ENCODE peak calls at places on chromosomes 12 and 14, in nine cellular contexts. M is HFFc6; R is CD8-positive, alpha-beta T cell; P is CD4-positive, alpha-beta memory T cell; F is activated T-helper 1 cell treated with anti-CD3 and anti-CD28 coated beads, Interleukin-2, amount 50 U/mL, for 16 hours; S is kidney; I is stimulated activated CD4-positive, alpha-beta T cell treated with anti-CD3 and anti-CD28 coated beads, Interleukin-2, amount 100 ng/mL, for 4 hours; H is AG04449; Y is H4. L is an unnamed sample.

GRCh38 chr12:93279849-93280412 is 97.8 kb upstream of the NUDT4 start:
- DNase-seq in M (no peak), R (no peak), P (no peak), F (no peak), S (no peak), I (no peak), H (no peak), Y (no peak), L (no peak)

GRCh38 chr12:68162374-68162773 is 2.8 kb upstream of the IFNG start:
- DNase-seq in M (no peak), R (no peak), P (no peak), F (no peak), S (no peak), I (no peak), H (no peak), Y (no peak), L (no peak)

GRCh38 chr12:125519026-125519651 is 453.9 kb downstream of the AACS start:
- DNase-seq in M (no peak), R (no peak), P (no peak), F (no peak), S (no peak), I (no peak), H (no peak), Y (no peak), L (no peak)

GRCh38 chr12:18424857-18425256 is 163.5 kb downstream of the PIK3C2G start:
- DNase-seq in M (no peak), R (no peak), P (no peak), F (no peak), S (no peak), I (no peak), H (no peak), Y (no peak), L (no peak)

GRCh38 chr12:108823804-108824203 is 33.6 kb downstream of the SSH1 start:
- DNase-seq in M (no peak), R (no peak), P (no peak), F (no peak), S (no peak), I (no peak), H (no peak), Y (no peak), L (no peak)

GRCh38 chr12:10362828-10363664 is 26.8 kb downstream of the KLRK1 start:
- DNase-seq in M (no peak), R (no peak), P (no peak), F (no peak), S (no peak), I (no peak), H (no peak), Y (peak; percentile 71), L (peak; percentile 16)

GRCh38 chr12:3355378-3355900 is 135.6 kb upstream of the PRMT8 start:
- DNase-seq in M (no peak), R (no peak), P (no peak), F (no peak), S (no peak), I (no peak), H (no peak), Y (no peak), L (no peak)

GRCh38 chr14:100669468-100669867 is 57.2 kb upstream of the DLK1 start:
- DNase-seq in M (no peak), R (no peak), P (no peak), F (no peak), S (peak; percentile 15), I (no peak), H (no peak), Y (no peak), L (no peak)

GRCh38 chr12:47052274-47052673 is 27.1 kb upstream of the PCED1B start:
- DNase-seq in M (no peak), R (no peak), P (no peak), F (no peak), S (no peak), I (no peak), H (no peak), Y (no peak), L (no peak)

GRCh38 chr14:84988391-84988790 is 541.6 kb upstream of the FLRT2 start:
- DNase-seq in M (no peak), R (no peak), P (no peak), F (no peak), S (no peak), I (no peak), H (no peak), Y (no peak), L (no peak)

GRCh38 chr12:14558377-14559051 is 9.2 kb downstream of the PLBD1 start:
- DNase-seq in M (no peak), R (no peak), P (no peak), F (no peak), S (no peak), I (no peak), H (no peak), Y (no peak), L (no peak)

GRCh38 chr12:50825372-50825838 is 17.3 kb upstream of the TMPRSS12 start:
- DNase-seq in M (peak; percentile 64), R (no peak), P (peak; percentile 47), F (no peak), S (no peak), I (no peak), H (peak; percentile 26), Y (peak; percentile 63), L (no peak)

GRCh38 chr12:19893514-19893913 is 454.2 kb downstream of the AEBP2 start:
- DNase-seq in M (no peak), R (no peak), P (no peak), F (no peak), S (no peak), I (no peak), H (no peak), Y (peak; percentile 20), L (peak; percentile 36)

GRCh38 chr14:73753043-73753886 is 39.1 kb upstream of the PNMA1 start:
- DNase-seq in M (no peak), R (no peak), P (peak; percentile 50), F (no peak), S (peak; percentile 85), I (no peak), H (no peak), Y (no peak), L (no peak)

GRCh38 chr12:132413931-132414588 is 75.9 kb upstream of the FBRSL1 start:
- DNase-seq in M (no peak), R (no peak), P (no peak), F (no peak), S (no peak), I (no peak), H (no peak), Y (no peak), L (no peak)

GRCh38 chr12:110776410-110776809 is 33.7 kb upstream of the PPP1CC start:
- DNase-seq in M (no peak), R (no peak), P (no peak), F (peak; percentile 30), S (no peak), I (peak; percentile 65), H (no peak), Y (no peak), L (no peak)

GRCh38 chr12:85784096-85784720 is 52.0 kb downstream of the RASSF9 start:
- DNase-seq in M (no peak), R (no peak), P (no peak), F (no peak), S (no peak), I (no peak), H (no peak), Y (no peak), L (no peak)

GRCh38 chr14:50844397-50844796 is 13.4 kb upstream of the NIN start:
- DNase-seq in M (no peak), R (no peak), P (no peak), F (no peak), S (no peak), I (no peak), H (no peak), Y (no peak), L (no peak)

GRCh38 chr12:92403210-92404175 is 257.8 kb upstream of the BTG1 start:
- DNase-seq in M (no peak), R (peak; percentile 65), P (peak; percentile 74), F (peak; percentile 44), S (no peak), I (peak; percentile 65), H (no peak), Y (no peak), L (no peak)

GRCh38 chr12:71010143-71010479 is 89.6 kb upstream of the PTPRR start:
- DNase-seq in M (no peak), R (no peak), P (no peak), F (no peak), S (no peak), I (no peak), H (no peak), Y (no peak), L (no peak)

GRCh38 chr12:80412343-80412953 is 31.6 kb upstream of the PTPRQ start:
- DNase-seq in M (peak; percentile 47), R (no peak), P (no peak), F (no peak), S (no peak), I (no peak), H (no peak), Y (peak; percentile 46), L (peak; percentile 29)

GRCh38 chr14:63362305-63362914 is 43.7 kb upstream of the GPHB5 start:
- DNase-seq in M (no peak), R (no peak), P (no peak), F (no peak), S (no peak), I (no peak), H (no peak), Y (no peak), L (no peak)

GRCh38 chr12:81333812-81334211 is 255.9 kb downstream of the ACSS3 start:
- DNase-seq in M (no peak), R (no peak), P (no peak), F (no peak), S (no peak), I (no peak), H (no peak), Y (no peak), L (no peak)

GRCh38 chr14:28762290-28762948 is 4.2 kb upstream of the FOXG1 start:
- DNase-seq in M (no peak), R (no peak), P (no peak), F (no peak), S (no peak), I (no peak), H (no peak), Y (peak; percentile 8), L (no peak)

GRCh38 chr12:59372971-59373370 is 222.9 kb upstream of the SLC16A7 start:
- DNase-seq in M (no peak), R (no peak), P (no peak), F (no peak), S (no peak), I (no peak), H (no peak), Y (peak; percentile 13), L (peak; percentile 5)

GRCh38 chr14:20757963-20758362 is 10.2 kb upstream of the EDDM3B start:
- DNase-seq in M (no peak), R (peak; percentile 52), P (peak; percentile 16), F (no peak), S (no peak), I (no peak), H (no peak), Y (no peak), L (no peak)

GRCh38 chr14:77307099-77307496 is 13.6 kb downstream of the POMT2 start:
- DNase-seq in M (no peak), R (no peak), P (no peak), F (no peak), S (no peak), I (no peak), H (no peak), Y (no peak), L (no peak)

GRCh38 chr14:20455355-20456300 is 602 bp downstream of the APEX1 start:
- DNase-seq in M (peak; percentile 84), R (no peak), P (no peak), F (no peak), S (no peak), I (peak; percentile 66), H (peak; percentile 57), Y (no peak), L (peak; percentile 81)

GRCh38 chr12:119036878-119037493 is 55.6 kb downstream of the SRRM4 start:
- DNase-seq in M (no peak), R (no peak), P (no peak), F (no peak), S (no peak), I (no peak), H (no peak), Y (no peak), L (peak; percentile 22)

GRCh38 chr14:63867926-63868921 is 15.4 kb downstream of the SYNE2 start:
- DNase-seq in M (no peak), R (no peak), P (peak; percentile 46), F (no peak), S (no peak), I (no peak), H (no peak), Y (peak; percentile 16), L (no peak)

GRCh38 chr14:100691395-100692025 is 35.2 kb upstream of the DLK1 start:
- DNase-seq in M (no peak), R (no peak), P (no peak), F (no peak), S (no peak), I (no peak), H (no peak), Y (no peak), L (no peak)